ENCODE peak calls at places on chromosomes 2 and 18, in seven cellular contexts. C, Z, L, P, B, Y and S are unnamed samples.

GRCh38 chr18:63320041-63320689 is 596 bp upstream of the BCL2 start:
- DNase-seq in C (peak; percentile 75), Z (peak; percentile 88), L (peak; percentile 94), P (peak; percentile 61), B (peak; percentile 63), Y (peak; percentile 77), S (peak; percentile 84)

GRCh38 chr2:50995610-50996009 is 36.3 kb downstream of the NRXN1 start:
- DNase-seq in C (no peak), Z (peak; percentile 41), L (no peak), P (no peak), B (peak; percentile 34), Y (no peak), S (no peak)

GRCh38 chr2:54409752-54410151 is 46.4 kb upstream of the SPTBN1 start:
- DNase-seq in C (no peak), Z (no peak), L (no peak), P (no peak), B (no peak), Y (peak; percentile 32), S (no peak)

GRCh38 chr18:49708674-49709580 is 104.4 kb downstream of the ACAA2 start:
- DNase-seq in C (no peak), Z (no peak), L (no peak), P (no peak), B (no peak), Y (no peak), S (no peak)

GRCh38 chr2:160288324-160288723 is 88.3 kb upstream of the ITGB6 start:
- DNase-seq in C (no peak), Z (no peak), L (no peak), P (no peak), B (no peak), Y (no peak), S (no peak)

GRCh38 chr2:121368841-121369240 is 83.8 kb upstream of the TFCP2L1 start:
- DNase-seq in C (no peak), Z (no peak), L (no peak), P (no peak), B (no peak), Y (no peak), S (no peak)

GRCh38 chr18:54392621-54393023 is 34.9 kb downstream of the C18orf54 start:
- DNase-seq in C (no peak), Z (peak; percentile 72), L (no peak), P (peak; percentile 52), B (peak; percentile 90), Y (no peak), S (no peak)

GRCh38 chr18:12872408-12872807 is 11.6 kb downstream of the PTPN2 start:
- DNase-seq in C (no peak), Z (no peak), L (no peak), P (no peak), B (no peak), Y (no peak), S (no peak)

GRCh38 chr2:201257381-201257940 is 2.9 kb upstream of the CASP8 start:
- DNase-seq in C (peak; percentile 43), Z (no peak), L (no peak), P (no peak), B (no peak), Y (peak; percentile 35), S (no peak)

GRCh38 chr2:177328056-177328455 is 63.5 kb upstream of the NFE2L2 start:
- DNase-seq in C (no peak), Z (peak; percentile 36), L (no peak), P (no peak), B (no peak), Y (no peak), S (no peak)

GRCh38 chr2:1162768-1163584 is 212.3 kb downstream of the SNTG2 start:
- DNase-seq in C (no peak), Z (no peak), L (no peak), P (no peak), B (peak; percentile 2), Y (no peak), S (no peak)

GRCh38 chr2:170005702-170006101 is 172.2 kb upstream of the MYO3B start:
- DNase-seq in C (no peak), Z (no peak), L (no peak), P (no peak), B (no peak), Y (peak; percentile 51), S (no peak)

GRCh38 chr18:79581406-79581805 is 98.2 kb upstream of the CTDP1 start:
- DNase-seq in C (no peak), Z (no peak), L (peak; percentile 54), P (no peak), B (no peak), Y (peak; percentile 13), S (peak; percentile 2)

GRCh38 chr2:156145469-156145868 is 187.1 kb downstream of the NR4A2 start:
- DNase-seq in C (no peak), Z (no peak), L (no peak), P (no peak), B (no peak), Y (no peak), S (no peak)

GRCh38 chr2:24638568-24638967 is 147.5 kb downstream of the NCOA1 start:
- DNase-seq in C (no peak), Z (no peak), L (no peak), P (no peak), B (no peak), Y (no peak), S (no peak)
- TF ChIP-seq CTCF in C (no peak), Z (no peak), L (no peak), P (no peak), B (no peak), Y (no peak), S (no peak)

GRCh38 chr18:25446972-25447371 is 95.0 kb upstream of the ZNF521 start:
- DNase-seq in C (no peak), Z (no peak), L (no peak), P (no peak), B (no peak), Y (no peak), S (no peak)
- TF ChIP-seq CTCF in C (no peak), Z (no peak), L (no peak), P (no peak), B (no peak), Y (no peak), S (no peak)

GRCh38 chr2:231693956-231694355 is 14.4 kb upstream of the PTMA start:
- DNase-seq in C (no peak), Z (no peak), L (no peak), P (no peak), B (no peak), Y (no peak), S (no peak)

GRCh38 chr2:231691251-231691772 is 17.0 kb upstream of the PTMA start:
- DNase-seq in C (no peak), Z (no peak), L (no peak), P (no peak), B (no peak), Y (no peak), S (no peak)

GRCh38 chr2:231696004-231696367 is 12.3 kb upstream of the PTMA start:
- DNase-seq in C (no peak), Z (peak; percentile 63), L (no peak), P (no peak), B (no peak), Y (no peak), S (no peak)

GRCh38 chr2:231689509-231689893 is 18.8 kb upstream of the PTMA start:
- DNase-seq in C (no peak), Z (no peak), L (no peak), P (no peak), B (no peak), Y (no peak), S (no peak)

GRCh38 chr2:231692847-231693246 is 15.5 kb upstream of the PTMA start:
- DNase-seq in C (no peak), Z (no peak), L (no peak), P (no peak), B (no peak), Y (no peak), S (no peak)
- TF ChIP-seq CTCF in C (no peak), Z (no peak), L (no peak), P (peak; percentile 13), B (no peak), Y (no peak), S (no peak)

GRCh38 chr2:217878865-217879595 is 123.8 kb downstream of the TNS1 start:
- DNase-seq in C (no peak), Z (no peak), L (no peak), P (no peak), B (no peak), Y (peak; percentile 59), S (no peak)
- TF ChIP-seq CTCF in C (no peak), Z (peak; percentile 5), L (no peak), P (peak; percentile 42), B (no peak), Y (peak; percentile 56), S (no peak)

DNA sequence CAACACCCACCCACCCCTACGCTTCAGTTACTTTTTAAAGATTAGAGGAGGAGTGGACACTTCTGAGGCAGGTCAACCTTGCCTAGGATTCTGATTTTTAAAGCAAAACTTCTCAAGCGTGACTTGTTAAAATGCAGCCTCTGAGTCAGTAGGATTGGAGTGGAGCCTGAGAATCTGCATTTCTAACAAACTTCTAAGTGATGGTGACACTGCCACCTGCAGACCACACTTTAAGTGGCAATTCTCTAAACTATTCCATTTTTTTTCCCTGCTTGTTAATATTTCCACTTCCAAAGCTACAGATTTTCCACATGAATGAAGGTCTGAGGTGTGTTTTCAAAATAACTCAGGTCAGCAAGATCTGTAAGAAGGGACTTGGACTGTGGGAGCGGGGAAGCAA is 171.1 kb upstream of the CCDC150 start:
- DNase-seq in C (no peak), Z (no peak), L (no peak), P (no peak), B (peak; percentile 23), Y (no peak), S (no peak)
- TF ChIP-seq CTCF in C (no peak), Z (peak; percentile 7), L (no peak), P (no peak), B (peak; percentile 60), Y (peak; percentile 61), S (no peak)